ENCODE peak calls at places on chromosomes 5 and 9, in five cellular contexts. S is transverse colon, C is A549, R is RWPE1, I is NB4. G is an unnamed sample.

GRCh38 chr9:33211695-33212393 is 28.1 kb upstream of the SPINK4 start:
- DNase-seq in S (peak; percentile 62), R (peak; percentile 61), C (peak; percentile 18), I (peak; percentile 62), G (peak; percentile 36)

GRCh38 chr5:175681975-175682354 is 24.1 kb downstream of the HRH2 start:
- DNase-seq in S (no peak), R (no peak), C (no peak), I (no peak), G (no peak)

GRCh38 chr9:123120131-123120530 is 86.7 kb downstream of the GPR21 start:
- DNase-seq in C (no peak), S (no peak), R (no peak), I (no peak), G (no peak)

GRCh38 chr5:68418230-68418629 is 202.7 kb downstream of the PIK3R1 start:
- DNase-seq in C (no peak), I (no peak), S (no peak), R (no peak), G (no peak)

GRCh38 chr5:145483211-145483610 is 351.9 kb downstream of the PRELID2 start:
- DNase-seq in S (no peak), I (no peak), R (peak; percentile 60), C (no peak), G (no peak)

GRCh38 chr5:78783434-78784130 is 135.0 kb upstream of the LHFPL2 start:
- DNase-seq in S (no peak), C (no peak), I (no peak), R (no peak), G (no peak)

GRCh38 chr5:149007174-149007573 is 55.7 kb downstream of the SH3TC2 start:
- DNase-seq in R (no peak), I (no peak), C (no peak), S (no peak), G (no peak)

GRCh38 chr5:179158556-179158955 is 98.4 kb downstream of the ZNF354C start:
- DNase-seq in R (no peak), C (no peak), I (no peak), S (no peak), G (no peak)

GRCh38 chr9:98364042-98364441 is 108.6 kb upstream of the TBC1D2 start:
- DNase-seq in I (no peak), C (no peak), R (no peak), S (no peak), G (no peak)

GRCh38 chr5:174723315-174723978 is 935 bp upstream of the MSX2 start:
- DNase-seq in C (no peak), I (no peak), R (no peak), S (no peak), G (no peak)

GRCh38 chr5:81022688-81023084 is 62.5 kb downstream of the RASGRF2 start:
- DNase-seq in R (no peak), C (no peak), S (no peak), I (no peak), G (no peak)

GRCh38 chr5:72265032-72265903 is 54.8 kb downstream of the MRPS27 start:
- DNase-seq in S (no peak), C (no peak), I (no peak), R (no peak), G (no peak)

GRCh38 chr5:86617756-86618577 is at the start of gene COX7C:
- DNase-seq in R (peak; percentile 96), C (peak; percentile 87), S (peak; percentile 95), I (peak; percentile 95), G (peak; percentile 94)
- TF ChIP-seq CTCF in R (no peak), C (no peak), S (no peak), I (no peak), G (no peak)

DNA sequence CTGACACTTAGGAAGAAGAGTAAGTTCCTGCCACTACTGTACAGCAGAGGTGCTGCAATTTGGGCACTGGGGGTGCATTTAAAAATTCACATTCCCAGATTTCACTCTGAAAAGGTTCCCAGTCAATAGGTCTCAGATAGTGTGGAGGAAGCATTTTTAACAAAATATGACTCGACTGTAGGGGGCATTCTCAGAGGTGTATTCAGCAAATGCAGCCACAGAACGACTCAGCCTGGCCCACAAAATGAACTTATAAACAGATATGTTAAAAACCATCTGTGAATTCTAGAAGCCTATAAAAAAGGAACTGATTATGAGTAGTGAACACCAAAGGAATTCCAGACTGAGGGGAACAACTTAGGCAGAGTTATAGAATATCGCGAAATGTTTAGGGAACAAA is 31.1 kb downstream of the MLLT3 start:
- DNase-seq in S (no peak), I (no peak), C (no peak), R (no peak), G (no peak)
- TF ChIP-seq CTCF in S (no peak), I (no peak), C (no peak), R (no peak), G (no peak)

GRCh38 chr9:30065888-30066287 is 2318.6 kb upstream of the ACO1 start:
- DNase-seq in C (no peak), R (no peak), I (peak; percentile 44), S (no peak), G (peak; percentile 38)
- TF ChIP-seq CTCF in C (no peak), R (no peak), I (peak; percentile 60), S (no peak), G (peak; percentile 28)

GRCh38 chr5:96999856-97000255 is 64.0 kb downstream of the LNPEP start:
- DNase-seq in C (no peak), I (no peak), R (no peak), S (no peak), G (no peak)

GRCh38 chr5:97000391-97000790 is 64.5 kb downstream of the LNPEP start:
- DNase-seq in S (no peak), R (no peak), I (no peak), C (no peak), G (no peak)

GRCh38 chr5:96994493-96994892 is 58.6 kb downstream of the LNPEP start:
- DNase-seq in C (no peak), S (no peak), I (no peak), R (no peak), G (no peak)

GRCh38 chr5:96995419-96995818 is 59.5 kb downstream of the LNPEP start:
- DNase-seq in C (no peak), I (no peak), R (no peak), S (no peak), G (no peak)

GRCh38 chr5:96997265-96997859 is 61.5 kb downstream of the LNPEP start:
- DNase-seq in I (peak; percentile 61), S (no peak), C (peak; percentile 8), R (peak; percentile 53), G (peak; percentile 13)
- TF ChIP-seq CTCF in I (peak; percentile 29), S (peak; percentile 32), C (peak; percentile 58), R (peak; percentile 66), G (no peak)

GRCh38 chr5:139193928-139194327 is 4.2 kb downstream of the SIL1 start:
- DNase-seq in S (no peak), I (peak; percentile 34), R (no peak), C (no peak), G (no peak)
- TF ChIP-seq CTCF in S (peak; percentile 20), I (peak; percentile 27), R (no peak), C (no peak), G (peak; percentile 28)

DNA sequence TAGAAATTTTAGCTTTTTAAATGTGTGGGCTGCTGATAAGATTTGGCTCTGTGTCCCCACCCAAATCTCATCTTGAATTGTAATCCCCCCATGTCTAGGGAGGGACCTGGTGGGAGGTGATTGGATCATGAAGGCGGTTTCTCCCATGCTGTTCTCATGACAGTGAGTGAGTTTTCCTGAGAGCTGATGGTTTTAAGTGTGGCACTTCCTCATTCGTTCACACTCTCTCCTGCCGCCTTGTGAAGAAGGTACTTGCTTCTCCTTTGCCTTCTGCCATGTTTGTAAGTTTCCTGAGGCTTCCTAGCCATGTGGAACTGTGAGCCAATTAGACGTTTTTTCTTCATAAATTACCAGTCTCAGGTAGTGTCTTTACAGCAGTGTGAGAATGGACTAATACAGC is 127.8 kb upstream of the MVB12B start:
- DNase-seq in I (no peak), S (no peak), C (no peak), R (no peak), G (no peak)
- TF ChIP-seq CTCF in I (no peak), S (no peak), C (no peak), R (no peak), G (no peak)

GRCh38 chr5:134724872-134725271 is 13.5 kb upstream of the CAMLG start:
- DNase-seq in I (no peak), C (no peak), S (no peak), R (no peak), G (no peak)
- TF ChIP-seq CTCF in I (no peak), C (no peak), S (no peak), R (no peak), G (no peak)

G was measured in Calu3.